ENCODE peak calls at places on chromosomes 11 and 22, in nine cellular contexts. A is fibroblast of gingiva; E is GM04504; S is activated naive CD4-positive, alpha-beta T cell treated with anti-CD3 and anti-CD28 coated beads, Interleukin-2, amount 10 ng/mL, durations not matched to agents 7 days and 5 days; P is activated CD4-positive, alpha-beta T cell treated with anti-CD3 and anti-CD28 coated beads, Interleukin-2, amount 10 ng/mL, durations not matched to agents 24 days and 14 days; B is HCT116; T is MV-4-11; Y is DMS53; I is MCF 10A. G is an unnamed sample.

GRCh38 chr11:92882828-92883611 is 86.4 kb upstream of the MTNR1B start:
- DNase-seq in I (no peak), T (no peak), A (no peak), S (no peak), B (no peak), P (no peak), E (no peak), Y (no peak), G (no peak)

GRCh38 chr11:85826096-85826855 is 15.3 kb upstream of the SYTL2 start:
- DNase-seq in B (no peak), S (peak), I (peak), Y (peak), E (no peak), A (peak), P (peak), T (no peak), G (no peak)

GRCh38 chr11:69518081-69518950 is 36.9 kb downstream of the LINC01488 start:
- DNase-seq in I (peak), S (no peak), P (no peak), E (peak), A (peak), Y (no peak), B (no peak), T (no peak), G (no peak)

GRCh38 chr11:1234771-1235614 is 12.1 kb downstream of the MUC5B start:
- DNase-seq in Y (no peak), S (peak), A (no peak), T (no peak), B (no peak), I (no peak), E (no peak), P (no peak), G (no peak)

GRCh38 chr11:124297921-124298320 is 15.8 kb downstream of the OR8D1 start:
- DNase-seq in S (no peak), E (no peak), B (no peak), P (no peak), Y (no peak), A (peak), T (no peak), I (no peak), G (no peak)

GRCh38 chr22:44639891-44640617 is 62.0 kb upstream of the PRR5 start:
- DNase-seq in P (no peak), A (no peak), E (no peak), S (no peak), T (no peak), B (no peak), Y (no peak), I (no peak), G (no peak)

GRCh38 chr11:94800394-94800793 is 32.2 kb downstream of the AMOTL1 start:
- DNase-seq in A (peak), I (no peak), T (no peak), E (peak), P (no peak), S (no peak), B (no peak), Y (no peak), G (no peak)

GRCh38 chr11:70587095-70587389 is 188.7 kb downstream of the CTTN start:
- DNase-seq in P (no peak), S (no peak), A (no peak), B (no peak), Y (no peak), T (peak), I (no peak), E (no peak), G (no peak)

GRCh38 chr22:26669060-26669481 is 11.7 kb downstream of the MIAT start:
- DNase-seq in I (peak), P (peak), E (peak), Y (peak), S (peak), B (peak), T (peak), A (peak), G (no peak)

GRCh38 chr11:88701816-88702215 is 364.0 kb downstream of the GRM5 start:
- DNase-seq in S (no peak), T (no peak), A (no peak), I (no peak), Y (no peak), B (no peak), P (no peak), E (no peak), G (no peak)

GRCh38 chr11:5922749-5923426 is 19.2 kb upstream of the OR56A3 start:
- DNase-seq in P (no peak), S (no peak), A (no peak), T (peak), I (peak), Y (peak), E (no peak), B (peak), G (no peak)

GRCh38 chr22:46293591-46294260 is 2.9 kb upstream of the GTSE1 start:
- DNase-seq in I (no peak), A (peak), B (no peak), S (no peak), E (peak), P (no peak), Y (no peak), T (peak), G (peak)

GRCh38 chr11:93131709-93132108 is 66.1 kb downstream of the SLC36A4 start:
- DNase-seq in S (no peak), I (peak), T (no peak), E (no peak), P (no peak), A (no peak), Y (peak), B (no peak), G (no peak)

GRCh38 chr11:108204376-108204775 is 18.1 kb downstream of the NPAT start:
- DNase-seq in B (no peak), T (no peak), A (no peak), S (no peak), E (no peak), I (no peak), P (no peak), Y (no peak), G (no peak)

GRCh38 chr11:65791719-65792213 is 4.9 kb downstream of the OVOL1 start:
- DNase-seq in Y (peak), S (peak), E (no peak), A (no peak), P (peak), I (no peak), B (no peak), T (peak), G (no peak)

GRCh38 chr22:19707347-19708322 is 6.7 kb upstream of the SEPTIN5 start:
- DNase-seq in B (no peak), S (no peak), A (no peak), T (no peak), I (no peak), E (no peak), P (no peak), Y (no peak), G (no peak)

GRCh38 chr11:85752890-85753581 is 57.9 kb downstream of the SYTL2 start:
- DNase-seq in Y (no peak), I (no peak), T (no peak), P (peak), B (no peak), A (no peak), S (peak), E (no peak), G (no peak)

GRCh38 chr11:29996016-29996415 is 20.8 kb downstream of the KCNA4 start:
- DNase-seq in S (no peak), T (no peak), A (no peak), E (no peak), Y (no peak), B (no peak), P (no peak), I (no peak), G (no peak)

GRCh38 chr11:62245271-62245753 is 3.3 kb downstream of the SCGB1D2 start:
- DNase-seq in B (no peak), S (peak), T (no peak), A (peak), Y (no peak), I (peak), P (no peak), E (peak), G (no peak)

G was measured in caudate nucleus.